ENCODE peak calls at places on chromosomes 6 and 20, in eight cellular contexts. L is heart left ventricle, B is progenitor cell of endocrine pancreas, H is left ventricle myocardium inferior, V is dorsolateral prefrontal cortex, E is suprapubic skin, X is hepatocyte, J is glutamatergic neuron. U is an unnamed sample.

GRCh38 chr20:48448601-48449384 is 379.0 kb downstream of the PREX1 start:
- DNase-seq in J (no peak), H (no peak), B (no peak), X (no peak), V (peak), L (no peak), E (no peak), U (no peak)

GRCh38 chr20:13625241-13625981 is 13.3 kb downstream of the TASP1 start:
- DNase-seq in J (no peak), V (no peak), L (no peak), H (no peak), E (no peak), X (no peak), B (no peak), U (no peak)

GRCh38 chr6:110877154-110877564 is 2.6 kb downstream of the AMD1 start:
- DNase-seq in J (no peak), H (no peak), L (no peak), V (no peak), B (no peak), E (no peak), X (no peak), U (peak)

GRCh38 chr6:155894262-155894661 is 438.6 kb upstream of the NOX3 start:
- DNase-seq in J (no peak), V (no peak), X (no peak), E (no peak), H (no peak), L (no peak), B (no peak), U (no peak)

GRCh38 chr20:972256-972655 is 29.9 kb downstream of the RSPO4 start:
- DNase-seq in B (no peak), L (no peak), V (no peak), E (no peak), H (no peak), X (no peak), J (no peak), U (no peak)

GRCh38 chr20:16801919-16802651 is 53.9 kb downstream of the OTOR start:
- DNase-seq in E (peak), L (peak), V (peak), B (peak), H (peak), J (peak), X (peak), U (peak)

GRCh38 chr20:35297153-35297552 is 4.9 kb upstream of the FAM83C start:
- DNase-seq in L (no peak), V (no peak), H (no peak), E (no peak), J (no peak), X (peak), B (no peak), U (no peak)

GRCh38 chr6:89927788-89928565 is 33.7 kb downstream of the GJA10 start:
- DNase-seq in E (no peak), B (no peak), V (no peak), H (no peak), X (no peak), J (no peak), L (no peak), U (no peak)

GRCh38 chr6:110621061-110621460 is 144.6 kb upstream of the SLC22A16 start:
- DNase-seq in B (no peak), H (no peak), L (no peak), E (no peak), X (no peak), V (no peak), J (no peak), U (no peak)

GRCh38 chr6:21914121-21914973 is 320.8 kb downstream of the SOX4 start:
- DNase-seq in J (no peak), L (peak), V (no peak), H (peak), E (peak), B (no peak), X (peak), U (no peak)

GRCh38 chr6:16337280-16337975 is 99.0 kb downstream of the GMPR start:
- DNase-seq in B (no peak), J (peak), V (peak), X (peak), H (peak), E (peak), L (peak), U (no peak)

GRCh38 chr6:119158057-119158848 is 79.8 kb upstream of the FAM184A start:
- DNase-seq in E (peak), L (peak), B (no peak), H (peak), X (no peak), V (peak), J (no peak), U (no peak)

GRCh38 chr20:40634891-40635290 is 54.1 kb downstream of the MAFB start:
- DNase-seq in H (no peak), V (no peak), L (no peak), X (no peak), J (no peak), B (no peak), E (peak), U (no peak)

GRCh38 chr6:149636116-149636515 is 12.4 kb downstream of the KATNA1 start:
- DNase-seq in E (no peak), V (no peak), B (no peak), L (no peak), H (no peak), X (no peak), J (no peak), U (no peak)

GRCh38 chr6:56400273-56400672 is 152.9 kb upstream of the COL21A1 start:
- DNase-seq in L (no peak), H (no peak), E (no peak), V (no peak), X (no peak), J (no peak), B (no peak), U (no peak)

GRCh38 chr20:41405436-41405835 is 38.8 kb upstream of the EMILIN3 start:
- DNase-seq in L (peak), V (no peak), X (no peak), E (no peak), H (peak), B (no peak), J (no peak), U (no peak)

GRCh38 chr6:33822575-33823395 is 19.0 kb upstream of the MLN start:
- DNase-seq in L (no peak), J (peak), B (no peak), H (no peak), V (no peak), E (no peak), X (no peak), U (peak)

GRCh38 chr20:62900692-62901584 is 25.4 kb downstream of the DIDO1 start:
- DNase-seq in X (peak), E (peak), B (no peak), J (no peak), L (no peak), V (no peak), H (no peak), U (no peak)

DNA sequence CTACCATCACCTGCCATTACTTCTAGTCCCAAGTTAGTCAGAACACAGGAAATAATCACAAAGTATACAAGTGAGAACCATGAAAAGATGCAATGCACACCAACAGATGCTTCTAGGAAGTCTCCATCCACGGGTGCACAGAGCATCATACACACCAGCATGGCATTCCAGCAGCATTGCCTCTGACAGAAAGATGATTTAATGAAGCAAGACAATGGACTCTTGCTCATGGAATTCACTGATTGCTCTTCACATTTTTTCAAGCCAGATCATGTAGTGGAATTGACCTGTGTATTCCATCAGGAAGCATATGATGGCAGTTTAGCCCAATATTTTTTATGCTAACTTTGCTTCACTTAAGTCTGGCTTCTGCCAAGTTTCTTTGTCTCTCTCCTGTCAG is 406.3 kb upstream of the RGS17 start:
- DNase-seq in L (no peak), X (no peak), V (no peak), E (no peak), B (no peak), H (no peak), J (no peak), U (no peak)
- TF ChIP-seq CTCF in L (no peak), X (no peak), V (no peak), E (no peak), B (no peak), H (no peak), J (no peak), U (no peak)

DNA sequence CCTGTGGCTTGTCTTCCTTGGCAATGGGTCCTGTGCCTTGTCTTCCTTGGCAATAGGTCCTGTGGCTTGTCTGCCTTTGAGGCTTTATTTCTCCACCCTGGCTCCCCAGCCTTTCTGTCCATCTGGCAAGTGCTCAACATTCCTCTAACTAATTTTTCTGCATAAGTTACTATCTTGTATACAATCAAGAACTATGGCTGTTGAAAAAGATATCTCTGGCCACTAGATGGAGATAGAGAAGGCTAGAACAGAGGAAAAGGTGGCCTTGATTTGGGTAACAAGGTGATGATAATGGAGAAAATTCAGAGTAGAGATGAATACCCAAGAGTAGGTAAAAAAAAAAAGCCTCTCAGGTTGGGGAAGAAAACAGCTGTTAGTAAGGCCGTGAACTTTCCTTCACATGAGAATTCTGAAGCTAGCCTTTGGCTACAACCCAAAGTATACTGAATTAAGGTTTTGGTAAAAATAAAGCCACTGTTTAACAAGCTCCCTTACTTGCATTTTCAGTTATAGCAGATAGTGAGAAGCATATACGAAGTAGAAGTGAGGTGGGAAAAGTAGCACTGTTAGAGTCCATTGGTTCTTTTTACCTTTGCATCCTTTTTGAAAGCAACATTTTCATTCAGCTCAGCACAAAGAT is 505.0 kb downstream of the DOK5 start:
- DNase-seq in H (no peak), J (no peak), L (no peak), V (no peak), E (no peak), B (no peak), X (peak), U (peak)
- TF ChIP-seq CTCF in H (peak), J (no peak), L (peak), V (no peak), E (peak), B (peak), X (peak), U (peak)

DNA sequence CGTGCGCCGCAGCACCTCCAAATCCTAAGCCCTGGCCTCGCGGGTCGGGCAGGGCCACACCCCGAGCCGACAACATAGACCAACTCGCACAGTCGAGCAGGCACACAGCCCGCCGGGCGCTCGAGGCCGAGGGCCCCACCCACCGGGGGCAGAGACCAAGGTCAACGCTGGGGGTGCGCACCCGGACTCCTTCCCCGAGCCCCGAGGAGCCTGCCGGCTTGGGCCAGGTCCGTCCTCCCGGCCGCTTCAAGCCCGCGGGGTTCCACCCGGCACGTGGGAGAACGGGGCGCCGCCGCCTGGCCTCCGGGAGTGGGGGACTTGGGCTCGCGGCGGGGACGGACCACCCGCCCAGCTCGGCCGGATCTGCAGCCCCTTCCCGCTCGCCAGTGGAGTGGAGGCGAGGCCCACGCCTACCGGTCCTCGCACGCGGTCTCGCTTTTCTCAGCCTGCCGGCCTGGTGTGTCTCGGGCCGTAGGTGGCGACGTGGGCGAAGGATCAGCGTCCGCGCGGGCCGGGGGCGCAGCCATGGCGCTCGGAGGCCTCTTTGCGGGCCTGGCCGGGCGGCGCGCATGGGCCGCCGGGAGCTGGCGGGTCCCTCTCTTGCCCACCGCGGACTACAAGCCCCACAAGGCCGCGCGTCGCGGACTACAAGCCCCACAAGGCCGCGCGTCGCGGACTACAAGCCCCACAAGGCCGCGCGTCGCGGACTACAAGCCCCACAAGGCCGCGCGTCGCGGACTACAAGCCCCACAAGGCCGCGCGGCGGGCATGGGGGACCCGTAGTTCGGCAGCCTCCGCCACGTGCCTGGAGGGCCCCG is at the start of gene UCKL1:
- DNase-seq in E (peak), J (peak), L (peak), B (peak), V (peak), X (peak), H (peak), U (peak)
- TF ChIP-seq CTCF in E (no peak), J (no peak), L (no peak), B (peak), V (peak), X (no peak), H (peak), U (no peak)

GRCh38 chr6:18504232-18504596 is 117.1 kb downstream of the RNF144B start:
- DNase-seq in L (no peak), B (no peak), X (no peak), V (no peak), J (no peak), E (no peak), H (no peak), U (no peak)
- TF ChIP-seq CTCF in L (no peak), B (no peak), X (no peak), V (peak), J (no peak), E (no peak), H (no peak), U (peak)

U was measured in nephron progenitor cell.